ENCODE peak calls at places on chromosomes 2 and 18, in eight cellular contexts. D is stimulated activated CD4-positive, alpha-beta T cell treated with anti-CD3 and anti-CD28 coated beads, TNF-alpha, amount 100 ng/mL, for 1 hour; M is WTC11; B is CD4-positive, CD25-positive, alpha-beta regulatory T cell; S is cardiac fibroblast; G is activated T-cell treated with anti-CD3 and anti-CD28 coated beads, Interleukin-2, amount 50 U/mL, for 4 hours; W is neural crest cell; I is activated effector memory CD4-positive, alpha-beta T cell treated with anti-CD3 and anti-CD28 coated beads, Interleukin-2, amount 50 U/mL, for 16 hours. H is an unnamed sample.

GRCh38 chr2:9944330-9944758 is 7.1 kb upstream of the GRHL1 start:
- DNase-seq in D (no peak), M (no peak), B (no peak), S (no peak), G (no peak), W (no peak), I (no peak), H (no peak)

GRCh38 chr2:18117592-18117991 is 239.1 kb downstream of the KCNS3 start:
- DNase-seq in D (no peak), M (peak), B (no peak), S (peak), G (no peak), W (peak), I (no peak), H (peak)

GRCh38 chr18:36658611-36659010 is 170.2 kb downstream of the TPGS2 start:
- DNase-seq in D (no peak), M (no peak), B (no peak), S (no peak), G (no peak), W (no peak), I (no peak), H (no peak)

GRCh38 chr2:150994041-150994440 is 267.6 kb downstream of the RBM43 start:
- DNase-seq in D (no peak), M (no peak), B (no peak), S (peak), G (no peak), W (no peak), I (no peak), H (no peak)

GRCh38 chr2:122194546-122194945 is 439.1 kb downstream of the TSN start:
- DNase-seq in D (no peak), M (no peak), B (no peak), S (peak), G (no peak), W (no peak), I (no peak), H (peak)

GRCh38 chr2:210224660-210225460 is at the start of gene ACADL:
- DNase-seq in D (no peak), M (peak), B (no peak), S (peak), G (no peak), W (peak), I (no peak), H (peak)

GRCh38 chr2:143426296-143426695 is 297.1 kb downstream of the ARHGAP15 start:
- DNase-seq in D (no peak), M (no peak), B (no peak), S (peak), G (no peak), W (no peak), I (no peak), H (no peak)

GRCh38 chr2:179842498-179843153 is 18.8 kb downstream of the ZNF385B start:
- DNase-seq in D (no peak), M (peak), B (no peak), S (peak), G (no peak), W (peak), I (no peak), H (peak)

GRCh38 chr2:240021488-240022104 is 3.5 kb downstream of the NDUFA10 start:
- DNase-seq in D (peak), M (peak), B (peak), S (peak), G (peak), W (peak), I (peak), H (peak)

GRCh38 chr18:70154591-70155194 is 50.8 kb downstream of the RTTN start:
- DNase-seq in D (no peak), M (no peak), B (no peak), S (peak), G (no peak), W (no peak), I (no peak), H (no peak)

GRCh38 chr18:78895207-78896001 is 84.2 kb upstream of the SALL3 start:
- DNase-seq in D (no peak), M (no peak), B (no peak), S (no peak), G (no peak), W (no peak), I (no peak), H (no peak)

GRCh38 chr18:35968278-35968880 is 4.1 kb upstream of the RMP24 start:
- DNase-seq in D (no peak), M (no peak), B (no peak), S (no peak), G (no peak), W (no peak), I (no peak), H (no peak)

GRCh38 chr18:50194623-50195532 is at the start of gene MYO5B:
- DNase-seq in D (peak), M (peak), B (peak), S (no peak), G (peak), W (peak), I (peak), H (peak)

GRCh38 chr2:43344911-43345373 is 118.5 kb upstream of the ZFP36L2 start:
- DNase-seq in D (no peak), M (no peak), B (no peak), S (no peak), G (no peak), W (no peak), I (no peak), H (no peak)

GRCh38 chr2:238702691-238703415 is 145.0 kb upstream of the TWIST2 start:
- DNase-seq in D (no peak), M (no peak), B (no peak), S (no peak), G (no peak), W (no peak), I (no peak), H (no peak)

GRCh38 chr2:237863102-237863511 is 3.7 kb downstream of the RAMP1 start:
- DNase-seq in D (no peak), M (no peak), B (no peak), S (no peak), G (no peak), W (no peak), I (peak), H (no peak)

GRCh38 chr2:178401994-178402437 is 49.0 kb downstream of the PRKRA start:
- DNase-seq in D (no peak), M (no peak), B (no peak), S (no peak), G (no peak), W (no peak), I (no peak), H (no peak)

GRCh38 chr2:16255120-16255519 is 314.8 kb downstream of the MYCN start:
- DNase-seq in D (no peak), M (no peak), B (no peak), S (no peak), G (no peak), W (no peak), I (no peak), H (no peak)

GRCh38 chr18:23258566-23259265 is 123.4 kb downstream of the CABLES1 start:
- DNase-seq in D (no peak), M (no peak), B (no peak), S (no peak), G (no peak), W (no peak), I (no peak), H (peak)

GRCh38 chr2:16259010-16259409 is 318.7 kb downstream of the MYCN start:
- DNase-seq in D (no peak), M (no peak), B (no peak), S (no peak), G (no peak), W (no peak), I (no peak), H (no peak)

GRCh38 chr2:104447831-104448434 is 406.0 kb upstream of the POU3F3 start:
- DNase-seq in D (no peak), M (no peak), B (no peak), S (no peak), G (no peak), W (no peak), I (no peak), H (no peak)

GRCh38 chr2:60707750-60708371 is 48.2 kb upstream of the PAPOLG start:
- DNase-seq in D (no peak), M (peak), B (no peak), S (peak), G (no peak), W (peak), I (no peak), H (peak)

GRCh38 chr2:8229546-8229986 is 452.3 kb upstream of the ID2 start:
- DNase-seq in D (peak), M (peak), B (no peak), S (peak), G (peak), W (no peak), I (peak), H (no peak)

GRCh38 chr2:86238354-86238753 is 39.1 kb downstream of the MRPL35 start:
- DNase-seq in D (peak), M (no peak), B (no peak), S (no peak), G (peak), W (no peak), I (peak), H (no peak)

GRCh38 chr18:60892441-60892840 is 440.8 kb upstream of the CDH20 start:
- DNase-seq in D (no peak), M (no peak), B (no peak), S (peak), G (no peak), W (no peak), I (no peak), H (peak)

GRCh38 chr2:61065706-61066688 is at the start of gene SANBR:
- DNase-seq in D (peak), M (peak), B (peak), S (peak), G (peak), W (peak), I (peak), H (peak)

GRCh38 chr2:201244829-201245228 is 15.5 kb upstream of the CASP8 start:
- DNase-seq in D (no peak), M (no peak), B (no peak), S (no peak), G (no peak), W (no peak), I (no peak), H (no peak)

GRCh38 chr18:23071285-23071684 is 64.0 kb upstream of the CABLES1 start:
- DNase-seq in D (peak), M (no peak), B (peak), S (no peak), G (peak), W (no peak), I (peak), H (no peak)

GRCh38 chr2:231614559-231615057 is 21.9 kb downstream of the TEX44 start:
- DNase-seq in D (peak), M (no peak), B (no peak), S (no peak), G (peak), W (no peak), I (peak), H (peak)

GRCh38 chr18:75173125-75173432 is 35.9 kb downstream of the PTGR3 start:
- DNase-seq in D (no peak), M (no peak), B (no peak), S (peak), G (no peak), W (no peak), I (no peak), H (peak)

GRCh38 chr2:226023383-226023782 is 623.9 kb downstream of the NYAP2 start:
- DNase-seq in D (no peak), M (peak), B (no peak), S (no peak), G (no peak), W (no peak), I (no peak), H (no peak)

GRCh38 chr2:159907914-159908313 is 109.9 kb upstream of the CD302 start:
- DNase-seq in D (no peak), M (no peak), B (no peak), S (no peak), G (no peak), W (no peak), I (no peak), H (no peak)

GRCh38 chr2:241198381-241199282 is 10.2 kb downstream of the ANO7 start:
- DNase-seq in D (no peak), M (no peak), B (no peak), S (no peak), G (no peak), W (no peak), I (no peak), H (no peak)

GRCh38 chr2:123826729-123827271 is 198.3 kb upstream of the CNTNAP5 start:
- DNase-seq in D (no peak), M (no peak), B (no peak), S (no peak), G (no peak), W (no peak), I (no peak), H (no peak)

H was measured in dermis blood vessel endothelial cell.